ENCODE peak calls at places on chromosome 7, in five cellular contexts. X is neural progenitor cell, C is PC-3, Z is hepatocyte, M is MM.1S. O is an unnamed sample.

GRCh38 chr7:3270362-3270761 is 30.7 kb upstream of the SDK1 start:
- DNase-seq in X (no peak), C (no peak), Z (no peak), M (no peak), O (no peak)

GRCh38 chr7:117582219-117582704 is 102.4 kb downstream of the CFTR start:
- DNase-seq in X (peak), C (peak), Z (peak), M (no peak), O (peak)

GRCh38 chr7:45575501-45576248 is 1.5 kb downstream of the ADCY1 start:
- DNase-seq in X (no peak), C (no peak), Z (no peak), M (no peak), O (no peak)

GRCh38 chr7:108358553-108358952 is 97.7 kb downstream of the NRCAM start:
- DNase-seq in X (no peak), C (peak), Z (peak), M (no peak), O (peak)

GRCh38 chr7:29989257-29989995 is at the start of gene SCRN1:
- DNase-seq in X (peak), C (peak), Z (peak), M (peak), O (peak)

GRCh38 chr7:31083205-31083801 is 31.2 kb downstream of the ADCYAP1R1 start:
- DNase-seq in X (no peak), C (no peak), Z (no peak), M (no peak), O (no peak)

GRCh38 chr7:143240323-143241168 is 18.7 kb downstream of the TAS2R40 start:
- DNase-seq in X (peak), C (peak), Z (peak), M (peak), O (peak)

GRCh38 chr7:66929935-66930334 is 8.9 kb downstream of the TMEM248 start:
- DNase-seq in X (no peak), C (no peak), Z (no peak), M (no peak), O (no peak)

GRCh38 chr7:31076641-31077310 is 24.7 kb downstream of the ADCYAP1R1 start:
- DNase-seq in X (no peak), C (no peak), Z (no peak), M (no peak), O (no peak)

GRCh38 chr7:90384433-90384832 is 18.8 kb upstream of the CLDN12 start:
- DNase-seq in X (no peak), C (peak), Z (no peak), M (no peak), O (peak)

GRCh38 chr7:131619336-131620305 is 63.2 kb upstream of the PODXL start:
- DNase-seq in X (peak), C (peak), Z (peak), M (no peak), O (peak)

GRCh38 chr7:130365511-130366441 is 14.5 kb upstream of the CPA1 start:
- DNase-seq in X (peak), C (peak), Z (no peak), M (no peak), O (peak)

GRCh38 chr7:118664498-118664897 is 440.0 kb downstream of the ANKRD7 start:
- DNase-seq in X (no peak), C (no peak), Z (no peak), M (no peak), O (no peak)

GRCh38 chr7:28272461-28272877 is 91.9 kb upstream of the JAZF1 start:
- DNase-seq in X (peak), C (peak), Z (peak), M (no peak), O (peak)

GRCh38 chr7:44490351-44491200 is at the start of gene NUDCD3:
- DNase-seq in X (peak), C (peak), Z (peak), M (peak), O (peak)

GRCh38 chr7:33981221-33981620 is 75.9 kb downstream of the BMPER start:
- DNase-seq in X (no peak), C (no peak), Z (no peak), M (no peak), O (peak)

GRCh38 chr7:20449146-20449648 is 118.5 kb downstream of the ITGB8 start:
- DNase-seq in X (no peak), C (no peak), Z (no peak), M (peak), O (no peak)

GRCh38 chr7:44470628-44471245 is 19.7 kb downstream of the NUDCD3 start:
- DNase-seq in X (no peak), C (no peak), Z (no peak), M (no peak), O (no peak)

GRCh38 chr7:133576769-133577168 is 323.9 kb downstream of the EXOC4 start:
- DNase-seq in X (no peak), C (no peak), Z (no peak), M (no peak), O (no peak)

GRCh38 chr7:128271471-128272454 is 30.7 kb downstream of the LEP start:
- DNase-seq in X (no peak), C (no peak), Z (no peak), M (no peak), O (peak)

GRCh38 chr7:12756841-12757240 is 69.4 kb downstream of the ARL4A start:
- DNase-seq in X (no peak), C (peak), Z (no peak), M (no peak), O (peak)

GRCh38 chr7:35983585-35983984 is 169.5 kb upstream of the EEPD1 start:
- DNase-seq in X (no peak), C (no peak), Z (no peak), M (no peak), O (no peak)

GRCh38 chr7:101172005-101172853 is 6.9 kb upstream of the VGF start:
- DNase-seq in X (peak), C (no peak), Z (no peak), M (peak), O (no peak)

GRCh38 chr7:27235387-27236052 is 7.1 kb upstream of the EVX1 start:
- DNase-seq in X (peak), C (peak), Z (peak), M (no peak), O (peak)

GRCh38 chr7:84191842-84192241 is 2.7 kb downstream of the SEMA3A start:
- DNase-seq in X (no peak), C (peak), Z (no peak), M (no peak), O (peak)

GRCh38 chr7:112481337-112481736 is 546 bp downstream of the LSMEM1 start:
- DNase-seq in X (no peak), C (no peak), Z (no peak), M (no peak), O (no peak)

GRCh38 chr7:112487457-112487856 is 6.7 kb downstream of the LSMEM1 start:
- DNase-seq in X (no peak), C (no peak), Z (no peak), M (no peak), O (no peak)

GRCh38 chr7:112484671-112485097 is 3.9 kb downstream of the LSMEM1 start:
- DNase-seq in X (no peak), C (peak), Z (peak), M (no peak), O (peak)

GRCh38 chr7:112485766-112486165 is 5.0 kb downstream of the LSMEM1 start:
- DNase-seq in X (no peak), C (no peak), Z (no peak), M (no peak), O (no peak)

GRCh38 chr7:112481833-112482669 is 1.3 kb downstream of the LSMEM1 start:
- DNase-seq in X (no peak), C (peak), Z (peak), M (no peak), O (peak)
- TF ChIP-seq EZH2phosphoT487 in X (no peak), C (no peak), Z (no peak), M (no peak), O (no peak)

GRCh38 chr7:1557771-1558170 is 1.8 kb upstream of the TMEM184A start:
- DNase-seq in X (no peak), C (no peak), Z (no peak), M (no peak), O (no peak)

GRCh38 chr7:1557006-1557405 is 1.0 kb upstream of the TMEM184A start:
- DNase-seq in X (no peak), C (no peak), Z (no peak), M (no peak), O (no peak)

GRCh38 chr7:1555046-1555812 is 776 bp downstream of the TMEM184A start:
- DNase-seq in X (no peak), C (peak), Z (peak), M (no peak), O (peak)

GRCh38 chr7:1554332-1555045 is 1.5 kb downstream of the TMEM184A start:
- DNase-seq in X (no peak), C (no peak), Z (no peak), M (no peak), O (no peak)

DNA sequence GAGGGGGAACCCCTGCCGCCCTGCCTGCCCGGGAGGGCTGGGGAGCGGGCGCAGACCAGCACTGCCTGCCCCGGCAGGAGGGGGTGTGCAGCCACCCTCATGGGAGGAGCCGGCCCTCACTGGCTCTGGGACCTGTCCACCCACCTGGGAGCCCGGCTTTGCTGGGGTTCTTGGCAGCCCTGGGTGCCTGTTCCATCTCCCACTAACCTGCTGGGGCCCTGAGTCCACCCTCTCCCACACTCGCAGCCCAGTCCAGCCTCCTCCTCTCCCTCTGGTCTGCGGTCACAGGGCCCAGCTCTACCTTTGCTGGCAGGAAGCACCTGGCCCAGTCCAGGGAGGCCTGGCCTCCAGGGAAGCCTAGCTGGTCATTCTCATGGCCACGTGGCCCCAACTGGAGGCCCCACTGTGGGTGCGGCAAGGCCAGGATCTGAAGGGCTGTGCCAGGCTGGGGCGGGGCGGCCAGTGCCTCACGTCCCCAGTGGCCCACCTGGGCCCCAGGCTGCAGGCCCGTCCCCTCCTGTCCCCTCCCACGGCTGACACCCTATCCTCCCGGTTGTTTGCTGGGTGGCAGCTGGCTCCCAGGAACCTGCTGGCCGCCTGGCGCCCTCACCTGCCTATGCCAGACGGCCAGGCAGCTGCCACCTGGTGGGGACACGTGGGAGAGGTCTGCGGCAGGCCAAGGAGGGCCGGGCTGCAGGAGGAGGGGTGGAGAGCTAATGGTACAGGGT is at the start of gene TMEM184A:
- DNase-seq in X (peak), C (peak), Z (peak), M (peak), O (no peak)
- H3K27ac ChIP-seq in X (no peak), C (peak), Z (peak), M (no peak), O (no peak)

DNA sequence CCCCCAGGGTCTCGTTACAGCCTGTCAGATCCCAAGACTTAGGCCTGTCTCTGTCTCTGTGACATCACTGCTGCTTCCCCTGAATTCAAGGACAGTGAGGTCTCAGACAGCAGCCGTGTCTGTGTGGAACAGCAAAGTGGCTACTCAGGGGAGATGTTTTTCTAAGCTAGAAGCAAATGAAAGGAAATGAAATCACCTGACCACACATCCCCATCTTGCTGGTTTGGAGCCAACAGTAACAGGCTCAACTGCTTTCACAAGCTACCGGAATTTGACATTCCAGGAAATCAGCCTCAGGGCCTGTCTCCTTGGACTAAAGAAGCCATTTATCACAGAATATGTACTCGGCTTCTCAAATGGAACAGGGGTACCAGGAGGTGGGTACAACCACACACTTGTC is 73.0 kb downstream of the SPDYE5 start:
- DNase-seq in X (no peak), C (peak), Z (peak), M (no peak), O (peak)
- TF ChIP-seq EZH2 in X (no peak), C (no peak), Z (no peak), M (no peak), O (no peak)

GRCh38 chr7:123653162-123653561 is 2.5 kb upstream of the LMOD2 start:
- DNase-seq in X (no peak), C (no peak), Z (no peak), M (no peak), O (no peak)

GRCh38 chr7:123652406-123652805 is 3.3 kb upstream of the LMOD2 start:
- DNase-seq in X (no peak), C (no peak), Z (no peak), M (no peak), O (no peak)

GRCh38 chr7:123650595-123650994 is 5.1 kb upstream of the LMOD2 start:
- DNase-seq in X (no peak), C (no peak), Z (no peak), M (no peak), O (no peak)

GRCh38 chr7:123647106-123647730 is 8.4 kb upstream of the LMOD2 start:
- DNase-seq in X (no peak), C (peak), Z (no peak), M (no peak), O (peak)

GRCh38 chr7:123649956-123650355 is 5.7 kb upstream of the LMOD2 start:
- DNase-seq in X (no peak), C (peak), Z (no peak), M (no peak), O (peak)
- TF ChIP-seq EZH2phosphoT487 in X (no peak), C (no peak), Z (no peak), M (no peak), O (no peak)

GRCh38 chr7:134847834-134848233 is 68.4 kb downstream of the CALD1 start:
- DNase-seq in X (no peak), C (no peak), Z (no peak), M (no peak), O (no peak)

GRCh38 chr7:134845461-134845860 is 66.0 kb downstream of the CALD1 start:
- DNase-seq in X (no peak), C (peak), Z (no peak), M (peak), O (no peak)

GRCh38 chr7:134842901-134843300 is 63.5 kb downstream of the CALD1 start:
- DNase-seq in X (no peak), C (no peak), Z (no peak), M (no peak), O (no peak)

GRCh38 chr7:134842062-134842461 is 62.6 kb downstream of the CALD1 start:
- DNase-seq in X (no peak), C (no peak), Z (no peak), M (no peak), O (no peak)

DNA sequence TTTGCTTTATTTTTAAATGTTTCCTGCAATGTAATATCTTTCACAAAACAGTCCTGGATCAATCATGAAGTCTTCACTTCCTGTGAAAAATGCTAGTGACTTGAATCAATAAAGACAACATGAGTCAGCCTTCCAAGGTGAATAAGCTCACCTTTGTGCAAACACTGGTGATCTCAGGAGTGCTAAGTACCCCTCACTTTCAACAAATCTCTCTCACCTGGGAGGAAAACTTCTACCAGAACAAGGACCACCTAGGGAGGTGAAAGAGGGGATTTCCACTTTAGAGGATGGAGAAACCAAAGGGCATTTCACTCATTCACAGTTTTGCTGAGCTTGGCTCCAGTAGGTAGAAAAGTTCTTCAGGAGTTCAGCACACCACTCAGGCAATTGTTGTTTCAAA is 64.8 kb downstream of the CALD1 start:
- DNase-seq in X (no peak), C (peak), Z (no peak), M (no peak), O (no peak)
- H3K27ac ChIP-seq in X (no peak), C (no peak), Z (peak), M (no peak), O (peak)

DNA sequence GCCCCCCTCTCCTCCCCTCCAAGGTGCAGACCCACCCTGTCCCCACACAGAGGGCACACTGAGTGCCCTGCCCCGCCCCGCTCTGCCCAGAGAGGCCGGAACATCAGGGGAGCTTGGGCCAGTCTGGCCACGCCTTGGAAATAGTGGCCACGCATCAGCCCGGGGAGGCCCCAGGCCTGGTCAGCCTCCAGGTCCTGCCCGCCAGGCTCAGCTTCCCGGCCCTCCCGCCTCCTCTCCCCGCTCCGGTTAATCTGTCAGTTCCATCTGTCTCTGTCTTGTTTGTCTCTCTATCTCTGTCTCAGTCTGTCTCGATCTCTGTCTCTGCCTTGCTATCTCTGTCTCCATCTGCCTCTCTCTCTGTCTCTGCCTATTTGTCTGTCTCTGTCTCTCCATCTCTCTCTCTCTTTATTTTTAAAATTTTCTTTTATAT is 28.9 kb upstream of the TNRC18 start:
- DNase-seq in X (no peak), C (no peak), Z (no peak), M (no peak), O (peak)
- TF ChIP-seq EZH2 in X (no peak), C (no peak), Z (no peak), M (no peak), O (no peak)

DNA sequence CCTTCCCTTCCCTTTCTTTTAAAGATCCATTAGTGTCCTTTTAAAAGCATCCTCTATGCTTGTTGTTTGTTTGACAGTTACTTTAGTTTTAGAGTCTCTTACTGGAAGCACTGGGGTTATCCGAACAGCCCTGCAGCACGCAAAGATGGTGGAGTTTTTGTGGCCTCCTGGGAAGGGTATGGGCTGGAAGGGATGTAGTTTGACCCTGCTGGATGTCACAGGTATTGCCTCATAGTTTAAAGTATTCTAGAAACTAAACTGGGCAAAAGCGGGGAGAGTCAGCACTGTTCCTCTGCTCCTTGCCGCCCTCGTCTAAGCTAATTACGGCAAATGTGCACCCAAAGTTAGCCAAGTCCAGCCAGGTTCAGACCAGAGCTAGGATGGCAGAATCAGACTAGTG is 35.8 kb upstream of the GNAI1 start:
- DNase-seq in X (peak), C (no peak), Z (no peak), M (no peak), O (no peak)
- TF ChIP-seq EZH2phosphoT487 in X (no peak), C (no peak), Z (no peak), M (no peak), O (no peak)

O was measured in GM23248.